ENCODE peak calls at places on chromosomes 11 and 22, in eight cellular contexts. One of them, this sample, is unnamed. For H3K4me1, the result is how much of the 10 kb centered on the place peaks cover.

GRCh38 chr11:131910491-131911387 is 540.3 kb downstream of the NTM start:
- DNase-seq in RWPE2: no peak
- DNase-seq in HCT116: no peak
- DNase-seq in H9: peak
- DNase-seq in colonic mucosa: no peak
- DNase-seq in lung: no peak
- DNase-seq in cardiac muscle cell: peak
- DNase-seq in IMR-90: peak
- DNase-seq in this sample: no peak

GRCh38 chr11:113632981-113633380 is 73.1 kb downstream of the TMPRSS5 start:
- DNase-seq in RWPE2: no peak
- DNase-seq in HCT116: no peak
- DNase-seq in H9: no peak
- DNase-seq in colonic mucosa: no peak
- DNase-seq in lung: no peak
- DNase-seq in cardiac muscle cell: peak
- DNase-seq in IMR-90: no peak
- DNase-seq in this sample: no peak

GRCh38 chr11:102457865-102458264 is 5.3 kb upstream of the TMEM123 start:
- DNase-seq in RWPE2: no peak
- DNase-seq in HCT116: no peak
- DNase-seq in H9: no peak
- DNase-seq in colonic mucosa: no peak
- DNase-seq in lung: no peak
- DNase-seq in cardiac muscle cell: no peak
- DNase-seq in IMR-90: no peak
- DNase-seq in this sample: no peak

GRCh38 chr11:128884703-128885338 is 6.3 kb upstream of the KCNJ5 start:
- DNase-seq in RWPE2: no peak
- DNase-seq in HCT116: peak
- DNase-seq in H9: no peak
- DNase-seq in colonic mucosa: peak
- DNase-seq in lung: peak
- DNase-seq in cardiac muscle cell: peak
- DNase-seq in IMR-90: peak
- DNase-seq in this sample: peak

GRCh38 chr11:30333405-30333804 is 10.5 kb downstream of the ARL14EP start:
- DNase-seq in RWPE2: no peak
- DNase-seq in HCT116: no peak
- DNase-seq in H9: no peak
- DNase-seq in colonic mucosa: no peak
- DNase-seq in lung: no peak
- DNase-seq in cardiac muscle cell: no peak
- DNase-seq in IMR-90: no peak
- DNase-seq in this sample: peak

GRCh38 chr11:125343732-125344131 is 152.3 kb downstream of the FEZ1 start:
- DNase-seq in RWPE2: no peak
- DNase-seq in HCT116: no peak
- DNase-seq in H9: no peak
- DNase-seq in colonic mucosa: no peak
- DNase-seq in lung: no peak
- DNase-seq in cardiac muscle cell: peak
- DNase-seq in IMR-90: peak
- DNase-seq in this sample: no peak

GRCh38 chr11:120121914-120122473 is 15.9 kb downstream of the TRIM29 start:
- DNase-seq in RWPE2: no peak
- DNase-seq in HCT116: no peak
- DNase-seq in H9: no peak
- DNase-seq in colonic mucosa: no peak
- DNase-seq in lung: peak
- DNase-seq in cardiac muscle cell: no peak
- DNase-seq in IMR-90: no peak
- DNase-seq in this sample: no peak

GRCh38 chr11:112511906-112512305 is 251.2 kb upstream of the PLET1 start:
- DNase-seq in RWPE2: no peak
- DNase-seq in HCT116: no peak
- DNase-seq in H9: no peak
- DNase-seq in colonic mucosa: no peak
- DNase-seq in lung: no peak
- DNase-seq in cardiac muscle cell: no peak
- DNase-seq in IMR-90: no peak
- DNase-seq in this sample: peak

GRCh38 chr11:1036303-1036923 is at the start of gene MUC6:
- DNase-seq in RWPE2: no peak
- DNase-seq in HCT116: no peak
- DNase-seq in H9: no peak
- DNase-seq in colonic mucosa: no peak
- DNase-seq in lung: no peak
- DNase-seq in cardiac muscle cell: no peak
- DNase-seq in IMR-90: no peak
- DNase-seq in this sample: no peak

GRCh38 chr22:26673485-26673884 is 16.1 kb downstream of the MIAT start:
- DNase-seq in RWPE2: no peak
- DNase-seq in HCT116: no peak
- DNase-seq in H9: no peak
- DNase-seq in colonic mucosa: peak
- DNase-seq in lung: no peak
- DNase-seq in cardiac muscle cell: no peak
- DNase-seq in IMR-90: no peak
- DNase-seq in this sample: no peak

GRCh38 chr22:42437488-42438292 is 5.5 kb upstream of the NFAM1 start:
- DNase-seq in RWPE2: no peak
- DNase-seq in HCT116: peak
- DNase-seq in H9: peak
- DNase-seq in colonic mucosa: peak
- DNase-seq in lung: peak
- DNase-seq in cardiac muscle cell: peak
- DNase-seq in IMR-90: peak
- DNase-seq in this sample: peak

GRCh38 chr11:95074806-95075563 is 8.3 kb downstream of the SRSF8 start:
- DNase-seq in RWPE2: no peak
- DNase-seq in HCT116: no peak
- DNase-seq in H9: no peak
- DNase-seq in colonic mucosa: peak
- DNase-seq in lung: peak
- DNase-seq in cardiac muscle cell: peak
- DNase-seq in IMR-90: no peak
- DNase-seq in this sample: peak
- H3K27ac ChIP-seq in RWPE2: no peak
- H3K27ac ChIP-seq in HCT116: no peak
- H3K27ac ChIP-seq in H9: no peak
- H3K27ac ChIP-seq in colonic mucosa: no peak
- H3K27ac ChIP-seq in lung: peak
- H3K27ac ChIP-seq in cardiac muscle cell: peak
- H3K27ac ChIP-seq in IMR-90: no peak
- H3K27ac ChIP-seq in this sample: no peak

GRCh38 chr11:65417702-65418430 is 4.7 kb upstream of the NEAT1 start:
- DNase-seq in RWPE2: peak
- DNase-seq in HCT116: no peak
- DNase-seq in H9: no peak
- DNase-seq in colonic mucosa: no peak
- DNase-seq in lung: no peak
- DNase-seq in cardiac muscle cell: peak
- DNase-seq in IMR-90: peak
- DNase-seq in this sample: no peak

GRCh38 chr11:65419460-65419772 is 3.2 kb upstream of the NEAT1 start:
- DNase-seq in RWPE2: no peak
- DNase-seq in HCT116: no peak
- DNase-seq in H9: no peak
- DNase-seq in colonic mucosa: no peak
- DNase-seq in lung: no peak
- DNase-seq in cardiac muscle cell: no peak
- DNase-seq in IMR-90: no peak
- DNase-seq in this sample: no peak

GRCh38 chr11:65418681-65419459 is 3.7 kb upstream of the NEAT1 start:
- DNase-seq in RWPE2: peak
- DNase-seq in HCT116: peak
- DNase-seq in H9: peak
- DNase-seq in colonic mucosa: peak
- DNase-seq in lung: peak
- DNase-seq in cardiac muscle cell: peak
- DNase-seq in IMR-90: peak
- DNase-seq in this sample: peak

GRCh38 chr11:65417221-65417701 is 5.3 kb upstream of the NEAT1 start:
- DNase-seq in RWPE2: peak
- DNase-seq in HCT116: no peak
- DNase-seq in H9: peak
- DNase-seq in colonic mucosa: no peak
- DNase-seq in lung: no peak
- DNase-seq in cardiac muscle cell: peak
- DNase-seq in IMR-90: no peak
- DNase-seq in this sample: no peak

DNA sequence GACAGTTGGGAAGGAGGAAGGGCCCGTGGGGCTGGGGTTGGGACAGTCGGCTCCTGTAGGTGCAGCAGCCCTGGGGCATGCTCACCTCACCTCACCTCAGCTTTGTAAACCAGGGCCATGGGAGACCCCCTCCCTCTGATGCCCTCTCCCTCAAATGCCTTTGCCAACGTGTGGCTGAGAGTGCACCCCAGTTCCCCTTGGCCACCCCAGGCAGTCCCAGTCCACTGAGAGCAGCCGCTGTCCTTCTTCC is 4.2 kb upstream of the NEAT1 start:
- DNase-seq in RWPE2: peak
- DNase-seq in HCT116: no peak
- DNase-seq in H9: no peak
- DNase-seq in colonic mucosa: no peak
- DNase-seq in lung: no peak
- DNase-seq in cardiac muscle cell: no peak
- DNase-seq in IMR-90: no peak
- DNase-seq in this sample: no peak
- H3K4me1 ChIP-seq in RWPE2: under half
- H3K4me1 ChIP-seq in HCT116: half or more
- H3K4me1 ChIP-seq in H9: under half
- H3K4me1 ChIP-seq in colonic mucosa: under half
- H3K4me1 ChIP-seq in lung: under half
- H3K4me1 ChIP-seq in cardiac muscle cell: half or more
- H3K4me1 ChIP-seq in IMR-90: under half
- H3K4me1 ChIP-seq in this sample: under half

DNA sequence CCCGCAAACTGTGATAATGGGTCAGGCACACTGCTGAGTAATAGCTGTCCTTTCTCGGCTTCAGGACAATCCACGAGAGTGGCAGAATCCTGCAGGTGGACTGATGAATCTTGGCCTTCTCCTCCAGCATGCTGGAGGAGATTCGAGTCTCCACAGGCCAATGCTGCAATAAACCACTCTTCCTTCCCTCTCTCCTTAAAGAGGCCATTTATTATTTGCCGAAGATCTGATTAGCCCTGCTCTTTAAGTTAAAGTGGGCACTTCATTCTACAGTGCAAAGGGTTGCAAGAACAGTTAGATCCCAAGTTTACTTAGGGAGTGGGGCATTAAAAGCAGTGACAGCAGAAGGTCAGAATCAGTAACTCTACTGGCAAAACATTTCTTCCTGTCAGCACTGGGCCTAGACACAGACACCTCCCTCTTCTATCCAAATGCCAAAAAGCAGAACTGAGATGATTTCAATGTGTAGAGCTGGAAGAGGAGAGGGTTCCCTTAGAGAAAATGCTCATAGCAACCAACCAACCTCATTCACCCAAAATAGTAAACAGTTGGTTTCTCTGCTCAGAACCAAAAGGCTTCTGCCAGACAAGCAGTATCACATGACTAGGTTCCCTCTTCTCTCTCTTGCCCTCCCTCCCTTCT is 121.7 kb downstream of the SGSM3 start:
- DNase-seq in RWPE2: no peak
- DNase-seq in HCT116: no peak
- DNase-seq in H9: no peak
- DNase-seq in colonic mucosa: no peak
- DNase-seq in lung: no peak
- DNase-seq in cardiac muscle cell: peak
- DNase-seq in IMR-90: peak
- DNase-seq in this sample: no peak
- H3K27ac ChIP-seq in RWPE2: peak
- H3K27ac ChIP-seq in HCT116: no peak
- H3K27ac ChIP-seq in H9: no peak
- H3K27ac ChIP-seq in colonic mucosa: peak
- H3K27ac ChIP-seq in lung: peak
- H3K27ac ChIP-seq in cardiac muscle cell: peak
- H3K27ac ChIP-seq in IMR-90: peak
- H3K27ac ChIP-seq in this sample: no peak

GRCh38 chr11:2562181-2562581 is 117.4 kb downstream of the KCNQ1 start:
- DNase-seq in RWPE2: no peak
- DNase-seq in HCT116: no peak
- DNase-seq in H9: no peak
- DNase-seq in colonic mucosa: no peak
- DNase-seq in lung: no peak
- DNase-seq in cardiac muscle cell: no peak
- DNase-seq in IMR-90: no peak
- DNase-seq in this sample: peak

GRCh38 chr11:2563216-2564007 is 118.6 kb downstream of the KCNQ1 start:
- DNase-seq in RWPE2: peak
- DNase-seq in HCT116: no peak
- DNase-seq in H9: no peak
- DNase-seq in colonic mucosa: no peak
- DNase-seq in lung: no peak
- DNase-seq in cardiac muscle cell: no peak
- DNase-seq in IMR-90: no peak
- DNase-seq in this sample: no peak

GRCh38 chr11:2559527-2560311 is 114.9 kb downstream of the KCNQ1 start:
- DNase-seq in RWPE2: peak
- DNase-seq in HCT116: no peak
- DNase-seq in H9: no peak
- DNase-seq in colonic mucosa: no peak
- DNase-seq in lung: no peak
- DNase-seq in cardiac muscle cell: no peak
- DNase-seq in IMR-90: no peak
- DNase-seq in this sample: peak

GRCh38 chr11:2562897-2563215 is 118.0 kb downstream of the KCNQ1 start:
- DNase-seq in RWPE2: no peak
- DNase-seq in HCT116: no peak
- DNase-seq in H9: no peak
- DNase-seq in colonic mucosa: no peak
- DNase-seq in lung: no peak
- DNase-seq in cardiac muscle cell: no peak
- DNase-seq in IMR-90: no peak
- DNase-seq in this sample: no peak

DNA sequence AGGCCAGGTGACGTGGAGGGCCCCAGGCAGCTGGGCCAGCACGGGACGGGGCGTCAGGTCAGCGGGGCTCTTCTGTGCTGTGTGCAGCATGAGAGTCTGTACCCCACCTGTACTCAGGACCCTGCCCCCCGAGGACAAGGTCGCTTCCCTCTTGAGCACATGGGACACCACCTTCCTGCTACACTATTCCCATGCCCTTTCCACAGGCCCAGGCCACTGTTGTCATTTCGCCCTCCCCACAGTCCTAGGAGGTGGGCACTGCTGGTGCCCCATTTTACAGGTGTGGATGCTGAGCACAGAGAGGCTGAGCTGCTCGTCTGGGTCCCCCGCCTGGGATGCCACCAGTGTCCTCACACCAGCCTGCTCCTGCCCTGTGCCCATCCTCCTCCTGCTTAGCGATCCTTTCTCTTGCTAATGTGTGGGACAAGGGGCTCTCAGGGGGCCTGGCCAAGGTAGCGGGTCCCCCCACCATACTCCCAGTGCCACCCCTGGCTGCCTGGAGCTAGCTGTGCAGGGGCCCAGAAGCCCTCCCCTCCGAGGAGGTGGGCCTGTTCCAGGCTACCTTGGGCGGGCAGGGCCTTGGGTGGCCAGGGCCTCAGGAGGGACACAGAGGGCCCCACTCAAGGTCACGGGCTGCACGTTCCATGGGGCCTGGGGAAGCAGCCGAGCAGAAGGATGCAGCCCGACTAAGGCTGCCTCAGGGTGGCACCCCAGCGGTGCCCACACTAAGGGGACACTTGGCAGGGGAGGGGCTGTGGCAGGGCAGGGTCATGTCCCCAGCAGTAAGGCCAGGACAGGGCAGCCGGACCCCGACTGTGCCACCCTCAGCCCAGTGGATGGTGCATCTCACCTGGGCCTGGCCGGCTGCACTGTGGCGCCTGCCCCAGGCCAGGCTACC is 116.7 kb downstream of the KCNQ1 start:
- DNase-seq in RWPE2: peak
- DNase-seq in HCT116: no peak
- DNase-seq in H9: no peak
- DNase-seq in colonic mucosa: no peak
- DNase-seq in lung: no peak
- DNase-seq in cardiac muscle cell: no peak
- DNase-seq in IMR-90: no peak
- DNase-seq in this sample: no peak
- H3K4me1 ChIP-seq in RWPE2: under half
- H3K4me1 ChIP-seq in HCT116: under half
- H3K4me1 ChIP-seq in H9: under half
- H3K4me1 ChIP-seq in colonic mucosa: under half
- H3K4me1 ChIP-seq in lung: under half
- H3K4me1 ChIP-seq in cardiac muscle cell: under half
- H3K4me1 ChIP-seq in IMR-90: under half
- H3K4me1 ChIP-seq in this sample: under half